ENCODE peak calls at places on chromosome 18, in ten cellular contexts. One of them, this sample, is unnamed. For H3K27me3, the result is how much of the 10 kb centered on the place peaks cover.

GRCh38 chr18:56789004-56789888 is 138.1 kb downstream of the WDR7 start:
- DNase-seq in CD8-positive, alpha-beta memory T cell: no peak
- DNase-seq in effector memory CD4-positive, alpha-beta T cell: no peak
- DNase-seq in IMR-90: peak
- DNase-seq in aorta: no peak
- DNase-seq in body of pancreas: peak
- DNase-seq in brain microvascular endothelial cell: peak
- DNase-seq in MM.1S: peak
- DNase-seq in adrenal gland: no peak
- DNase-seq in HepG2: peak
- DNase-seq in this sample: peak

GRCh38 chr18:11747731-11748130 is 58.7 kb downstream of the GNAL start:
- DNase-seq in CD8-positive, alpha-beta memory T cell: no peak
- DNase-seq in effector memory CD4-positive, alpha-beta T cell: no peak
- DNase-seq in IMR-90: no peak
- DNase-seq in aorta: no peak
- DNase-seq in body of pancreas: no peak
- DNase-seq in brain microvascular endothelial cell: no peak
- DNase-seq in MM.1S: no peak
- DNase-seq in adrenal gland: no peak
- DNase-seq in HepG2: no peak
- DNase-seq in this sample: no peak

GRCh38 chr18:3623769-3624545 is 174.0 kb downstream of the TGIF1 start:
- DNase-seq in CD8-positive, alpha-beta memory T cell: no peak
- DNase-seq in effector memory CD4-positive, alpha-beta T cell: no peak
- DNase-seq in IMR-90: peak
- DNase-seq in aorta: peak
- DNase-seq in body of pancreas: peak
- DNase-seq in brain microvascular endothelial cell: peak
- DNase-seq in MM.1S: no peak
- DNase-seq in adrenal gland: peak
- DNase-seq in HepG2: peak
- DNase-seq in this sample: peak

GRCh38 chr18:24600076-24600654 is 139.7 kb downstream of the HRH4 start:
- DNase-seq in CD8-positive, alpha-beta memory T cell: no peak
- DNase-seq in effector memory CD4-positive, alpha-beta T cell: no peak
- DNase-seq in IMR-90: peak
- DNase-seq in aorta: no peak
- DNase-seq in body of pancreas: peak
- DNase-seq in brain microvascular endothelial cell: peak
- DNase-seq in MM.1S: peak
- DNase-seq in adrenal gland: no peak
- DNase-seq in HepG2: peak
- DNase-seq in this sample: peak

GRCh38 chr18:58756148-58756547 is 84.9 kb downstream of the MALT1 start:
- DNase-seq in CD8-positive, alpha-beta memory T cell: no peak
- DNase-seq in effector memory CD4-positive, alpha-beta T cell: no peak
- DNase-seq in IMR-90: no peak
- DNase-seq in aorta: no peak
- DNase-seq in body of pancreas: no peak
- DNase-seq in brain microvascular endothelial cell: no peak
- DNase-seq in MM.1S: no peak
- DNase-seq in adrenal gland: no peak
- DNase-seq in HepG2: no peak
- DNase-seq in this sample: no peak

GRCh38 chr18:54774423-54774822 is 53.9 kb upstream of the RAB27B start:
- DNase-seq in CD8-positive, alpha-beta memory T cell: no peak
- DNase-seq in effector memory CD4-positive, alpha-beta T cell: no peak
- DNase-seq in IMR-90: peak
- DNase-seq in aorta: no peak
- DNase-seq in body of pancreas: no peak
- DNase-seq in brain microvascular endothelial cell: no peak
- DNase-seq in MM.1S: no peak
- DNase-seq in adrenal gland: no peak
- DNase-seq in HepG2: no peak
- DNase-seq in this sample: no peak

GRCh38 chr18:24837065-24837464 is 376.6 kb downstream of the HRH4 start:
- DNase-seq in CD8-positive, alpha-beta memory T cell: no peak
- DNase-seq in effector memory CD4-positive, alpha-beta T cell: no peak
- DNase-seq in IMR-90: peak
- DNase-seq in aorta: no peak
- DNase-seq in body of pancreas: no peak
- DNase-seq in brain microvascular endothelial cell: no peak
- DNase-seq in MM.1S: no peak
- DNase-seq in adrenal gland: no peak
- DNase-seq in HepG2: no peak
- DNase-seq in this sample: peak

GRCh38 chr18:40851014-40851429 is 1104.0 kb upstream of the PIK3C3 start:
- DNase-seq in CD8-positive, alpha-beta memory T cell: no peak
- DNase-seq in effector memory CD4-positive, alpha-beta T cell: no peak
- DNase-seq in IMR-90: peak
- DNase-seq in aorta: no peak
- DNase-seq in body of pancreas: no peak
- DNase-seq in brain microvascular endothelial cell: no peak
- DNase-seq in MM.1S: peak
- DNase-seq in adrenal gland: no peak
- DNase-seq in HepG2: no peak
- DNase-seq in this sample: peak

GRCh38 chr18:9115984-9116383 is 13.5 kb downstream of the NDUFV2 start:
- DNase-seq in CD8-positive, alpha-beta memory T cell: no peak
- DNase-seq in effector memory CD4-positive, alpha-beta T cell: no peak
- DNase-seq in IMR-90: no peak
- DNase-seq in aorta: no peak
- DNase-seq in body of pancreas: no peak
- DNase-seq in brain microvascular endothelial cell: no peak
- DNase-seq in MM.1S: no peak
- DNase-seq in adrenal gland: no peak
- DNase-seq in HepG2: no peak
- DNase-seq in this sample: no peak
- H3K27me3 ChIP-seq in CD8-positive, alpha-beta memory T cell: under half
- H3K27me3 ChIP-seq in effector memory CD4-positive, alpha-beta T cell: under half
- H3K27me3 ChIP-seq in IMR-90: under half
- H3K27me3 ChIP-seq in aorta: under half
- H3K27me3 ChIP-seq in body of pancreas: under half
- H3K27me3 ChIP-seq in brain microvascular endothelial cell: under half
- H3K27me3 ChIP-seq in MM.1S: under half
- H3K27me3 ChIP-seq in adrenal gland: under half
- H3K27me3 ChIP-seq in HepG2: under half
- H3K27me3 ChIP-seq in this sample: under half

GRCh38 chr18:78948707-78949106 is 30.9 kb upstream of the SALL3 start:
- DNase-seq in CD8-positive, alpha-beta memory T cell: no peak
- DNase-seq in effector memory CD4-positive, alpha-beta T cell: no peak
- DNase-seq in IMR-90: no peak
- DNase-seq in aorta: no peak
- DNase-seq in body of pancreas: no peak
- DNase-seq in brain microvascular endothelial cell: no peak
- DNase-seq in MM.1S: no peak
- DNase-seq in adrenal gland: no peak
- DNase-seq in HepG2: no peak
- DNase-seq in this sample: no peak

GRCh38 chr18:78948221-78948620 is 31.4 kb upstream of the SALL3 start:
- DNase-seq in CD8-positive, alpha-beta memory T cell: no peak
- DNase-seq in effector memory CD4-positive, alpha-beta T cell: no peak
- DNase-seq in IMR-90: no peak
- DNase-seq in aorta: no peak
- DNase-seq in body of pancreas: no peak
- DNase-seq in brain microvascular endothelial cell: no peak
- DNase-seq in MM.1S: no peak
- DNase-seq in adrenal gland: no peak
- DNase-seq in HepG2: no peak
- DNase-seq in this sample: no peak

GRCh38 chr18:78949216-78949615 is 30.4 kb upstream of the SALL3 start:
- DNase-seq in CD8-positive, alpha-beta memory T cell: no peak
- DNase-seq in effector memory CD4-positive, alpha-beta T cell: no peak
- DNase-seq in IMR-90: no peak
- DNase-seq in aorta: no peak
- DNase-seq in body of pancreas: no peak
- DNase-seq in brain microvascular endothelial cell: no peak
- DNase-seq in MM.1S: no peak
- DNase-seq in adrenal gland: no peak
- DNase-seq in HepG2: no peak
- DNase-seq in this sample: no peak

GRCh38 chr18:78950386-78950785 is 29.2 kb upstream of the SALL3 start:
- DNase-seq in CD8-positive, alpha-beta memory T cell: no peak
- DNase-seq in effector memory CD4-positive, alpha-beta T cell: no peak
- DNase-seq in IMR-90: no peak
- DNase-seq in aorta: no peak
- DNase-seq in body of pancreas: no peak
- DNase-seq in brain microvascular endothelial cell: no peak
- DNase-seq in MM.1S: no peak
- DNase-seq in adrenal gland: no peak
- DNase-seq in HepG2: no peak
- DNase-seq in this sample: no peak

DNA sequence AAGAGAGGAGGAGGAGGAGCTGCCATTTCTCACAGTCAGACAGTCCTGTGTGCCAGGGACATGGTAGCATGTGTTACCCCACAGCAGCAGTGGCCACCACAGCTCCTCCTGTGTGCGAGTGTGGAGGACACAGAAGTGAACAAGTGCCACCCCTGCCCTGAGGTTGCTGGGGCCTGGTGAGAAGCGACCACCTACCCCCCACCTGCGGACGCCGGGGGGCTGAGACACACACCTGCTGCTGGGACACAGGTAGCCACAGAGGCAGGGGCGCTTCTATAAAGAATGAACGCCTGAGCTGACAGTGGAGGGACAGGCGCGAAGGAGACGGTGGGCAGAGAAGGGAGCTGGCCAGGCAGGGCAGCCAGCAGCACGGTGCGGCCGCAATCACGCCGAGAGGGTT is 32.3 kb upstream of the SALL3 start:
- DNase-seq in CD8-positive, alpha-beta memory T cell: no peak
- DNase-seq in effector memory CD4-positive, alpha-beta T cell: no peak
- DNase-seq in IMR-90: no peak
- DNase-seq in aorta: no peak
- DNase-seq in body of pancreas: no peak
- DNase-seq in brain microvascular endothelial cell: no peak
- DNase-seq in MM.1S: no peak
- DNase-seq in adrenal gland: no peak
- DNase-seq in HepG2: no peak
- DNase-seq in this sample: no peak
- H3K27me3 ChIP-seq in CD8-positive, alpha-beta memory T cell: under half
- H3K27me3 ChIP-seq in effector memory CD4-positive, alpha-beta T cell: under half
- H3K27me3 ChIP-seq in IMR-90: under half
- H3K27me3 ChIP-seq in aorta: under half
- H3K27me3 ChIP-seq in body of pancreas: under half
- H3K27me3 ChIP-seq in brain microvascular endothelial cell: under half
- H3K27me3 ChIP-seq in MM.1S: under half
- H3K27me3 ChIP-seq in adrenal gland: under half
- H3K27me3 ChIP-seq in HepG2: under half
- H3K27me3 ChIP-seq in this sample: under half

GRCh38 chr18:48020337-48021250 is 90.1 kb upstream of the SMAD2 start:
- DNase-seq in CD8-positive, alpha-beta memory T cell: no peak
- DNase-seq in effector memory CD4-positive, alpha-beta T cell: no peak
- DNase-seq in IMR-90: no peak
- DNase-seq in aorta: peak
- DNase-seq in body of pancreas: no peak
- DNase-seq in brain microvascular endothelial cell: no peak
- DNase-seq in MM.1S: no peak
- DNase-seq in adrenal gland: peak
- DNase-seq in HepG2: no peak
- DNase-seq in this sample: no peak

GRCh38 chr18:48021273-48021914 is 90.9 kb upstream of the SMAD2 start:
- DNase-seq in CD8-positive, alpha-beta memory T cell: no peak
- DNase-seq in effector memory CD4-positive, alpha-beta T cell: no peak
- DNase-seq in IMR-90: no peak
- DNase-seq in aorta: peak
- DNase-seq in body of pancreas: no peak
- DNase-seq in brain microvascular endothelial cell: no peak
- DNase-seq in MM.1S: no peak
- DNase-seq in adrenal gland: peak
- DNase-seq in HepG2: no peak
- DNase-seq in this sample: no peak

GRCh38 chr18:48019557-48019956 is 89.1 kb upstream of the SMAD2 start:
- DNase-seq in CD8-positive, alpha-beta memory T cell: no peak
- DNase-seq in effector memory CD4-positive, alpha-beta T cell: no peak
- DNase-seq in IMR-90: no peak
- DNase-seq in aorta: peak
- DNase-seq in body of pancreas: no peak
- DNase-seq in brain microvascular endothelial cell: no peak
- DNase-seq in MM.1S: no peak
- DNase-seq in adrenal gland: peak
- DNase-seq in HepG2: no peak
- DNase-seq in this sample: no peak

GRCh38 chr18:48017625-48018024 is 87.2 kb upstream of the SMAD2 start:
- DNase-seq in CD8-positive, alpha-beta memory T cell: no peak
- DNase-seq in effector memory CD4-positive, alpha-beta T cell: no peak
- DNase-seq in IMR-90: peak
- DNase-seq in aorta: peak
- DNase-seq in body of pancreas: no peak
- DNase-seq in brain microvascular endothelial cell: no peak
- DNase-seq in MM.1S: no peak
- DNase-seq in adrenal gland: peak
- DNase-seq in HepG2: no peak
- DNase-seq in this sample: no peak

DNA sequence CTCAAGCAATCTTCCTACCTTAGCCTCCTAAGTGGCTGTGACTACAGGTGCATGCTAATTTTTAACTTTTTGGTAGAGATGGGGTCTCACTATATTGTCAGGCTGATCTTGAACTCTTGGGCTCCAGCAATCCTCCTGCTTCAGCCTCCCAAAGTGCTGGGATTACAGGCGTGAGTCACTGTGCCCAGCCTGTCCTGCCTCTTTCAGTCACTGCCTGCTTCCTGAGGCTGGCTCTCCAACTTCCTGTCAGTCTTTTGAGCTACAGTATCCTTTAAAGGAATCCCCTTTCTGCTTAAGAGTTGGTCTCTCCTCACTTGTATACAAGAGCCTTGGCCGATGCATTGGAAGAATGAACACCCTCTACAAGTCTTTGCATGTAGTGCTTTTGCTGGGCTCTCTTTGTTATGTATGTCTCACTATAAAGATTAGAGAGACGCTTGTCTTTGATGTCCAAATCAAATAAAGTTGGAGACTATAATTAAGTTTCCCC is 88.4 kb upstream of the SMAD2 start:
- DNase-seq in CD8-positive, alpha-beta memory T cell: no peak
- DNase-seq in effector memory CD4-positive, alpha-beta T cell: no peak
- DNase-seq in IMR-90: no peak
- DNase-seq in aorta: peak
- DNase-seq in body of pancreas: no peak
- DNase-seq in brain microvascular endothelial cell: no peak
- DNase-seq in MM.1S: no peak
- DNase-seq in adrenal gland: peak
- DNase-seq in HepG2: no peak
- DNase-seq in this sample: no peak
- H3K27me3 ChIP-seq in CD8-positive, alpha-beta memory T cell: under half
- H3K27me3 ChIP-seq in effector memory CD4-positive, alpha-beta T cell: under half
- H3K27me3 ChIP-seq in IMR-90: under half
- H3K27me3 ChIP-seq in aorta: under half
- H3K27me3 ChIP-seq in body of pancreas: under half
- H3K27me3 ChIP-seq in brain microvascular endothelial cell: under half
- H3K27me3 ChIP-seq in MM.1S: under half
- H3K27me3 ChIP-seq in adrenal gland: under half
- H3K27me3 ChIP-seq in HepG2: under half
- H3K27me3 ChIP-seq in this sample: under half

DNA sequence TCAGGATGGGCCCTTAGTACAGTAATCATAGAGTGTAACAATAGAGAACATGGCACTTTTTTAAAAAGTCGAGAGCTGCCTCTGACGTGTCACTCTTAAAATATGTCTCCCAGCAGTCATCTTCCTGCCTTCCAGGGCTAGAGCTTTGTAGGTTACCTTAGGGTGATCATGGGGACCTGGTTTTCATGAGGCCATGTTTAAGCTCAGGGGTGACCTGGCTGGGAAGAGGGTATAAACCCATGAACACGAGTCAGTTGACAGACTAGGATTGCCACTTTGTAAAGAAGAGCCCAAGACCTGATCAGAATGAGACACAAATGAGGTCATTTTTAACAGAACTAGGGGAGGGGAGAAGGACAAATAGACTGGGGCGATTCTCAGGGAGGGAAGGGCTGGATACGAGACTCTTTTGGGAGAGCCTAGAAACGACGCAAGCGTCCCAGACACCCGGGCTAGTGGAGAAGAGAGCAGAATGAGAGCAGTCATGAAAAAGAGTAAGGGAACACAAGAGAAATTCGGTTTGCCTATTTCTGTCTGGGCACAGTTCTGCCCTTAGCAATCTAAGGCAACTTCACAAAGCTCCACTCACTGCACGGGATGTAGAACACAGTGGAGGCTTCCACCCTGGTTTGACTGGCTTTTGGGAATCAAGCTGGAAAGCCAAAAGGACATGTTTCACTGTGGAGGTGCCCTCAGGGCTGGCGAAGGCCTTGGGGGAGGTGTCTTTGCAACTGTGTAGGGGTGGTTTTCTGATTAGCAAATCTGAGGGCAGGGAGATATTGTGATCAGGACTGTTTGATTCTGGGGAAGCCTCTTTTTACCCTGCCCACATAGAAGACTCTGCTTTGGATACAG is 1.8 kb upstream of the RAB31 start:
- DNase-seq in CD8-positive, alpha-beta memory T cell: no peak
- DNase-seq in effector memory CD4-positive, alpha-beta T cell: no peak
- DNase-seq in IMR-90: peak
- DNase-seq in aorta: no peak
- DNase-seq in body of pancreas: no peak
- DNase-seq in brain microvascular endothelial cell: peak
- DNase-seq in MM.1S: no peak
- DNase-seq in adrenal gland: no peak
- DNase-seq in HepG2: no peak
- DNase-seq in this sample: no peak
- H3K27me3 ChIP-seq in CD8-positive, alpha-beta memory T cell: under half
- H3K27me3 ChIP-seq in effector memory CD4-positive, alpha-beta T cell: under half
- H3K27me3 ChIP-seq in IMR-90: under half
- H3K27me3 ChIP-seq in aorta: under half
- H3K27me3 ChIP-seq in body of pancreas: under half
- H3K27me3 ChIP-seq in brain microvascular endothelial cell: under half
- H3K27me3 ChIP-seq in MM.1S: under half
- H3K27me3 ChIP-seq in adrenal gland: under half
- H3K27me3 ChIP-seq in HepG2: under half
- H3K27me3 ChIP-seq in this sample: under half

This sample was measured in SJCRH30.